ENCODE peak calls at places on chromosomes 4 and X, in ten cellular contexts. One of them, this sample, is unnamed.

GRCh38 chr4:105455182-105455581 is 18.7 kb downstream of the PPA2 start:
- DNase-seq in left lung: no peak
- DNase-seq in fibroblast of lung: no peak
- DNase-seq in HCEC 1CT: no peak
- DNase-seq in caudate nucleus: no peak
- DNase-seq in GM23248: no peak
- DNase-seq in glomerular endothelial cell: no peak
- DNase-seq in activated CD4-positive, alpha-beta T cell treated with anti-CD3 and anti-CD28 coated beads, Interleukin-2, amount 50 U/mL, for 1 hour: no peak
- DNase-seq in NCI-H1092 treated with DMSO at 0.1 percent for 48 hours: no peak
- DNase-seq in NB4: no peak
- DNase-seq in this sample: no peak

GRCh38 chr4:166366012-166366411 is 493.0 kb downstream of the TLL1 start:
- DNase-seq in left lung: no peak
- DNase-seq in fibroblast of lung: no peak
- DNase-seq in HCEC 1CT: no peak
- DNase-seq in caudate nucleus: no peak
- DNase-seq in GM23248: no peak
- DNase-seq in glomerular endothelial cell: no peak
- DNase-seq in activated CD4-positive, alpha-beta T cell treated with anti-CD3 and anti-CD28 coated beads, Interleukin-2, amount 50 U/mL, for 1 hour: no peak
- DNase-seq in NCI-H1092 treated with DMSO at 0.1 percent for 48 hours: no peak
- DNase-seq in NB4: no peak
- DNase-seq in this sample: no peak

GRCh38 chr4:61663310-61663709 is 463.2 kb downstream of the ADGRL3 start:
- DNase-seq in left lung: peak
- DNase-seq in fibroblast of lung: no peak
- DNase-seq in HCEC 1CT: no peak
- DNase-seq in caudate nucleus: no peak
- DNase-seq in GM23248: no peak
- DNase-seq in glomerular endothelial cell: no peak
- DNase-seq in activated CD4-positive, alpha-beta T cell treated with anti-CD3 and anti-CD28 coated beads, Interleukin-2, amount 50 U/mL, for 1 hour: no peak
- DNase-seq in NCI-H1092 treated with DMSO at 0.1 percent for 48 hours: no peak
- DNase-seq in NB4: no peak
- DNase-seq in this sample: no peak

GRCh38 chr4:56444719-56445118 is 8.7 kb downstream of the PAICS start:
- DNase-seq in left lung: no peak
- DNase-seq in fibroblast of lung: no peak
- DNase-seq in HCEC 1CT: no peak
- DNase-seq in caudate nucleus: no peak
- DNase-seq in GM23248: no peak
- DNase-seq in glomerular endothelial cell: no peak
- DNase-seq in activated CD4-positive, alpha-beta T cell treated with anti-CD3 and anti-CD28 coated beads, Interleukin-2, amount 50 U/mL, for 1 hour: no peak
- DNase-seq in NCI-H1092 treated with DMSO at 0.1 percent for 48 hours: no peak
- DNase-seq in NB4: no peak
- DNase-seq in this sample: no peak

GRCh38 chrX:68433155-68433980 is at the start of gene OPHN1:
- DNase-seq in left lung: peak
- DNase-seq in fibroblast of lung: peak
- DNase-seq in HCEC 1CT: peak
- DNase-seq in caudate nucleus: peak
- DNase-seq in GM23248: peak
- DNase-seq in glomerular endothelial cell: no peak
- DNase-seq in activated CD4-positive, alpha-beta T cell treated with anti-CD3 and anti-CD28 coated beads, Interleukin-2, amount 50 U/mL, for 1 hour: peak
- DNase-seq in NCI-H1092 treated with DMSO at 0.1 percent for 48 hours: no peak
- DNase-seq in NB4: no peak
- DNase-seq in this sample: peak

GRCh38 chrX:72738396-72738795 is 24.3 kb upstream of the PHKA1 start:
- DNase-seq in left lung: no peak
- DNase-seq in fibroblast of lung: no peak
- DNase-seq in HCEC 1CT: no peak
- DNase-seq in caudate nucleus: no peak
- DNase-seq in GM23248: no peak
- DNase-seq in glomerular endothelial cell: no peak
- DNase-seq in activated CD4-positive, alpha-beta T cell treated with anti-CD3 and anti-CD28 coated beads, Interleukin-2, amount 50 U/mL, for 1 hour: no peak
- DNase-seq in NCI-H1092 treated with DMSO at 0.1 percent for 48 hours: no peak
- DNase-seq in NB4: no peak
- DNase-seq in this sample: no peak

GRCh38 chrX:65750674-65751469 is 83.4 kb downstream of the MSN start:
- DNase-seq in left lung: no peak
- DNase-seq in fibroblast of lung: no peak
- DNase-seq in HCEC 1CT: no peak
- DNase-seq in caudate nucleus: no peak
- DNase-seq in GM23248: no peak
- DNase-seq in glomerular endothelial cell: no peak
- DNase-seq in activated CD4-positive, alpha-beta T cell treated with anti-CD3 and anti-CD28 coated beads, Interleukin-2, amount 50 U/mL, for 1 hour: peak
- DNase-seq in NCI-H1092 treated with DMSO at 0.1 percent for 48 hours: no peak
- DNase-seq in NB4: peak
- DNase-seq in this sample: no peak

GRCh38 chr4:34826660-34827059 is 1417.7 kb downstream of the ARAP2 start:
- DNase-seq in left lung: no peak
- DNase-seq in fibroblast of lung: no peak
- DNase-seq in HCEC 1CT: no peak
- DNase-seq in caudate nucleus: no peak
- DNase-seq in GM23248: no peak
- DNase-seq in glomerular endothelial cell: no peak
- DNase-seq in activated CD4-positive, alpha-beta T cell treated with anti-CD3 and anti-CD28 coated beads, Interleukin-2, amount 50 U/mL, for 1 hour: no peak
- DNase-seq in NCI-H1092 treated with DMSO at 0.1 percent for 48 hours: no peak
- DNase-seq in NB4: no peak
- DNase-seq in this sample: no peak

GRCh38 chrX:119647552-119648420 is 41.6 kb upstream of the NKRF start:
- DNase-seq in left lung: no peak
- DNase-seq in fibroblast of lung: no peak
- DNase-seq in HCEC 1CT: no peak
- DNase-seq in caudate nucleus: no peak
- DNase-seq in GM23248: no peak
- DNase-seq in glomerular endothelial cell: no peak
- DNase-seq in activated CD4-positive, alpha-beta T cell treated with anti-CD3 and anti-CD28 coated beads, Interleukin-2, amount 50 U/mL, for 1 hour: peak
- DNase-seq in NCI-H1092 treated with DMSO at 0.1 percent for 48 hours: no peak
- DNase-seq in NB4: no peak
- DNase-seq in this sample: no peak

GRCh38 chrX:47311857-47312774 is 58.3 kb upstream of the ZNF157 start:
- DNase-seq in left lung: no peak
- DNase-seq in fibroblast of lung: peak
- DNase-seq in HCEC 1CT: peak
- DNase-seq in caudate nucleus: no peak
- DNase-seq in GM23248: peak
- DNase-seq in glomerular endothelial cell: no peak
- DNase-seq in activated CD4-positive, alpha-beta T cell treated with anti-CD3 and anti-CD28 coated beads, Interleukin-2, amount 50 U/mL, for 1 hour: peak
- DNase-seq in NCI-H1092 treated with DMSO at 0.1 percent for 48 hours: peak
- DNase-seq in NB4: peak
- DNase-seq in this sample: peak

GRCh38 chrX:39709364-39709763 is 388.4 kb downstream of the BCOR start:
- DNase-seq in left lung: no peak
- DNase-seq in fibroblast of lung: no peak
- DNase-seq in HCEC 1CT: no peak
- DNase-seq in caudate nucleus: no peak
- DNase-seq in GM23248: no peak
- DNase-seq in glomerular endothelial cell: no peak
- DNase-seq in activated CD4-positive, alpha-beta T cell treated with anti-CD3 and anti-CD28 coated beads, Interleukin-2, amount 50 U/mL, for 1 hour: no peak
- DNase-seq in NCI-H1092 treated with DMSO at 0.1 percent for 48 hours: no peak
- DNase-seq in NB4: no peak
- DNase-seq in this sample: no peak

GRCh38 chrX:30196322-30196721 is 19.0 kb upstream of the MAGEB2 start:
- DNase-seq in left lung: no peak
- DNase-seq in fibroblast of lung: peak
- DNase-seq in HCEC 1CT: peak
- DNase-seq in caudate nucleus: no peak
- DNase-seq in GM23248: peak
- DNase-seq in glomerular endothelial cell: no peak
- DNase-seq in activated CD4-positive, alpha-beta T cell treated with anti-CD3 and anti-CD28 coated beads, Interleukin-2, amount 50 U/mL, for 1 hour: no peak
- DNase-seq in NCI-H1092 treated with DMSO at 0.1 percent for 48 hours: no peak
- DNase-seq in NB4: peak
- DNase-seq in this sample: no peak

GRCh38 chr4:103008875-103009729 is 10.4 kb downstream of the SLC9B1 start:
- DNase-seq in left lung: no peak
- DNase-seq in fibroblast of lung: peak
- DNase-seq in HCEC 1CT: peak
- DNase-seq in caudate nucleus: no peak
- DNase-seq in GM23248: peak
- DNase-seq in glomerular endothelial cell: peak
- DNase-seq in activated CD4-positive, alpha-beta T cell treated with anti-CD3 and anti-CD28 coated beads, Interleukin-2, amount 50 U/mL, for 1 hour: no peak
- DNase-seq in NCI-H1092 treated with DMSO at 0.1 percent for 48 hours: peak
- DNase-seq in NB4: peak
- DNase-seq in this sample: peak

GRCh38 chr4:6469898-6470501 is 2.4 kb downstream of the PPP2R2C start:
- DNase-seq in left lung: no peak
- DNase-seq in fibroblast of lung: no peak
- DNase-seq in HCEC 1CT: no peak
- DNase-seq in caudate nucleus: no peak
- DNase-seq in GM23248: no peak
- DNase-seq in glomerular endothelial cell: no peak
- DNase-seq in activated CD4-positive, alpha-beta T cell treated with anti-CD3 and anti-CD28 coated beads, Interleukin-2, amount 50 U/mL, for 1 hour: no peak
- DNase-seq in NCI-H1092 treated with DMSO at 0.1 percent for 48 hours: no peak
- DNase-seq in NB4: no peak
- DNase-seq in this sample: no peak

GRCh38 chr4:151236036-151236435 is 40.9 kb upstream of the PRSS48 start:
- DNase-seq in left lung: peak
- DNase-seq in fibroblast of lung: no peak
- DNase-seq in HCEC 1CT: no peak
- DNase-seq in caudate nucleus: no peak
- DNase-seq in GM23248: no peak
- DNase-seq in glomerular endothelial cell: no peak
- DNase-seq in activated CD4-positive, alpha-beta T cell treated with anti-CD3 and anti-CD28 coated beads, Interleukin-2, amount 50 U/mL, for 1 hour: no peak
- DNase-seq in NCI-H1092 treated with DMSO at 0.1 percent for 48 hours: no peak
- DNase-seq in NB4: no peak
- DNase-seq in this sample: no peak

GRCh38 chr4:41185614-41186609 is 28.4 kb downstream of the APBB2 start:
- DNase-seq in left lung: no peak
- DNase-seq in fibroblast of lung: peak
- DNase-seq in HCEC 1CT: no peak
- DNase-seq in caudate nucleus: no peak
- DNase-seq in GM23248: peak
- DNase-seq in glomerular endothelial cell: no peak
- DNase-seq in activated CD4-positive, alpha-beta T cell treated with anti-CD3 and anti-CD28 coated beads, Interleukin-2, amount 50 U/mL, for 1 hour: no peak
- DNase-seq in NCI-H1092 treated with DMSO at 0.1 percent for 48 hours: no peak
- DNase-seq in NB4: no peak
- DNase-seq in this sample: no peak

GRCh38 chr4:107845721-107846120 is 21.0 kb downstream of the SGMS2 start:
- DNase-seq in left lung: no peak
- DNase-seq in fibroblast of lung: no peak
- DNase-seq in HCEC 1CT: no peak
- DNase-seq in caudate nucleus: no peak
- DNase-seq in GM23248: no peak
- DNase-seq in glomerular endothelial cell: no peak
- DNase-seq in activated CD4-positive, alpha-beta T cell treated with anti-CD3 and anti-CD28 coated beads, Interleukin-2, amount 50 U/mL, for 1 hour: no peak
- DNase-seq in NCI-H1092 treated with DMSO at 0.1 percent for 48 hours: no peak
- DNase-seq in NB4: no peak
- DNase-seq in this sample: no peak

GRCh38 chr4:68655764-68656444 is 14.5 kb downstream of the UGT2B15 start:
- DNase-seq in left lung: no peak
- DNase-seq in fibroblast of lung: no peak
- DNase-seq in HCEC 1CT: no peak
- DNase-seq in caudate nucleus: no peak
- DNase-seq in GM23248: no peak
- DNase-seq in glomerular endothelial cell: no peak
- DNase-seq in activated CD4-positive, alpha-beta T cell treated with anti-CD3 and anti-CD28 coated beads, Interleukin-2, amount 50 U/mL, for 1 hour: no peak
- DNase-seq in NCI-H1092 treated with DMSO at 0.1 percent for 48 hours: no peak
- DNase-seq in NB4: no peak
- DNase-seq in this sample: no peak

GRCh38 chrX:97096385-97096784 is 212.7 kb downstream of the RPA4 start:
- DNase-seq in left lung: no peak
- DNase-seq in fibroblast of lung: no peak
- DNase-seq in HCEC 1CT: no peak
- DNase-seq in caudate nucleus: no peak
- DNase-seq in GM23248: no peak
- DNase-seq in glomerular endothelial cell: no peak
- DNase-seq in activated CD4-positive, alpha-beta T cell treated with anti-CD3 and anti-CD28 coated beads, Interleukin-2, amount 50 U/mL, for 1 hour: no peak
- DNase-seq in NCI-H1092 treated with DMSO at 0.1 percent for 48 hours: no peak
- DNase-seq in NB4: peak
- DNase-seq in this sample: no peak

GRCh38 chr4:117699595-117699994 is 334.7 kb upstream of the NDST3 start:
- DNase-seq in left lung: no peak
- DNase-seq in fibroblast of lung: no peak
- DNase-seq in HCEC 1CT: no peak
- DNase-seq in caudate nucleus: no peak
- DNase-seq in GM23248: no peak
- DNase-seq in glomerular endothelial cell: no peak
- DNase-seq in activated CD4-positive, alpha-beta T cell treated with anti-CD3 and anti-CD28 coated beads, Interleukin-2, amount 50 U/mL, for 1 hour: no peak
- DNase-seq in NCI-H1092 treated with DMSO at 0.1 percent for 48 hours: no peak
- DNase-seq in NB4: no peak
- DNase-seq in this sample: no peak

GRCh38 chr4:22736912-22737311 is 44.2 kb downstream of the GBA3 start:
- DNase-seq in left lung: no peak
- DNase-seq in fibroblast of lung: no peak
- DNase-seq in HCEC 1CT: no peak
- DNase-seq in caudate nucleus: no peak
- DNase-seq in GM23248: no peak
- DNase-seq in glomerular endothelial cell: no peak
- DNase-seq in activated CD4-positive, alpha-beta T cell treated with anti-CD3 and anti-CD28 coated beads, Interleukin-2, amount 50 U/mL, for 1 hour: no peak
- DNase-seq in NCI-H1092 treated with DMSO at 0.1 percent for 48 hours: no peak
- DNase-seq in NB4: no peak
- DNase-seq in this sample: no peak

GRCh38 chr4:95732061-95732460 is 107.8 kb upstream of the PDHA2 start:
- DNase-seq in left lung: no peak
- DNase-seq in fibroblast of lung: peak
- DNase-seq in HCEC 1CT: no peak
- DNase-seq in caudate nucleus: no peak
- DNase-seq in GM23248: no peak
- DNase-seq in glomerular endothelial cell: no peak
- DNase-seq in activated CD4-positive, alpha-beta T cell treated with anti-CD3 and anti-CD28 coated beads, Interleukin-2, amount 50 U/mL, for 1 hour: no peak
- DNase-seq in NCI-H1092 treated with DMSO at 0.1 percent for 48 hours: no peak
- DNase-seq in NB4: no peak
- DNase-seq in this sample: no peak

GRCh38 chr4:109989044-109989443 is 76.4 kb downstream of the EGF start:
- DNase-seq in left lung: no peak
- DNase-seq in fibroblast of lung: no peak
- DNase-seq in HCEC 1CT: no peak
- DNase-seq in caudate nucleus: no peak
- DNase-seq in GM23248: peak
- DNase-seq in glomerular endothelial cell: no peak
- DNase-seq in activated CD4-positive, alpha-beta T cell treated with anti-CD3 and anti-CD28 coated beads, Interleukin-2, amount 50 U/mL, for 1 hour: no peak
- DNase-seq in NCI-H1092 treated with DMSO at 0.1 percent for 48 hours: no peak
- DNase-seq in NB4: peak
- DNase-seq in this sample: no peak

GRCh38 chr4:36485885-36486284 is 204.5 kb downstream of the DTHD1 start:
- DNase-seq in left lung: no peak
- DNase-seq in fibroblast of lung: no peak
- DNase-seq in HCEC 1CT: no peak
- DNase-seq in caudate nucleus: no peak
- DNase-seq in GM23248: no peak
- DNase-seq in glomerular endothelial cell: no peak
- DNase-seq in activated CD4-positive, alpha-beta T cell treated with anti-CD3 and anti-CD28 coated beads, Interleukin-2, amount 50 U/mL, for 1 hour: no peak
- DNase-seq in NCI-H1092 treated with DMSO at 0.1 percent for 48 hours: no peak
- DNase-seq in NB4: no peak
- DNase-seq in this sample: no peak

This sample was measured in pulmonary artery endothelial cell.